ENCODE peak calls at places on chromosomes 11 and 22, in nine cellular contexts. A is CD8-positive, alpha-beta T cell; B is endothelial cell; V is type B pancreatic cell; W is fibroblast of lung; U is B cell; T is cardiac fibroblast; F is bronchial epithelial cell; D is keratinocyte. M is an unnamed sample.
A peak's percentile ranks its signal among the peaks of the same experiment; 100 is the strongest.

GRCh38 chr22:38956551-38956950 is 858 bp upstream of the APOBEC3A start:
- DNase-seq in U (no peak), A (no peak), W (no peak), D (no peak), F (no peak), V (no peak), B (no peak), T (no peak), M (no peak)

GRCh38 chr11:132405728-132406127 is 1035.3 kb downstream of the NTM start:
- DNase-seq in D (no peak), A (no peak), B (no peak), T (no peak), F (no peak), U (no peak), W (peak; percentile 12), V (no peak), M (no peak)

GRCh38 chr22:32475428-32476010 is 908 bp downstream of the FBXO7 start:
- DNase-seq in D (no peak), B (peak; percentile 20), W (peak; percentile 51), T (peak; percentile 52), A (peak; percentile 19), U (peak; percentile 44), F (peak; percentile 61), V (no peak), M (peak; percentile 21)

GRCh38 chr11:85752890-85753581 is 57.9 kb downstream of the SYTL2 start:
- DNase-seq in W (no peak), A (peak; percentile 82), F (no peak), U (no peak), T (no peak), D (no peak), V (no peak), B (no peak), M (no peak)

GRCh38 chr11:45472713-45473317 is 186.7 kb upstream of the SYT13 start:
- DNase-seq in V (no peak), T (no peak), U (no peak), D (no peak), W (no peak), A (no peak), F (no peak), B (no peak), M (no peak)

GRCh38 chr11:123357990-123358827 is 71.9 kb upstream of the GRAMD1B start:
- DNase-seq in D (no peak), A (no peak), F (peak; percentile 23), W (peak; percentile 8), B (peak; percentile 37), T (peak; percentile 5), U (no peak), V (peak; percentile 68), M (peak; percentile 68)

GRCh38 chr11:68954970-68955958 is 25.5 kb downstream of the MRGPRD start:
- DNase-seq in D (no peak), W (peak; percentile 32), T (peak; percentile 58), V (no peak), A (no peak), B (no peak), U (no peak), F (peak; percentile 10), M (no peak)

GRCh38 chr22:35589071-35589735 is 27.9 kb downstream of the MB start:
- DNase-seq in A (no peak), W (peak; percentile 79), V (no peak), T (peak; percentile 70), D (peak; percentile 94), B (no peak), U (no peak), F (peak; percentile 98), M (no peak)

GRCh38 chr11:24046731-24047130 is 450.1 kb upstream of the LUZP2 start:
- DNase-seq in W (no peak), D (no peak), A (no peak), T (no peak), U (no peak), F (no peak), V (no peak), B (no peak), M (no peak)

GRCh38 chr22:37483594-37484114 is 2.5 kb downstream of the MFNG start:
- DNase-seq in D (no peak), B (no peak), F (no peak), U (no peak), T (no peak), V (no peak), A (no peak), W (peak; percentile 6), M (no peak)
- TF ChIP-seq CTCF in D (no peak), B (no peak), F (no peak), U (no peak), T (no peak), V (no peak), A (no peak), W (no peak), M (no peak)

GRCh38 chr22:50286701-50287318 is 16.6 kb upstream of the MAPK11 start:
- DNase-seq in D (no peak), U (no peak), B (no peak), A (no peak), V (no peak), T (no peak), W (no peak), F (no peak), M (no peak)

GRCh38 chr22:50285568-50286229 is 15.5 kb upstream of the MAPK11 start:
- DNase-seq in U (no peak), D (no peak), W (no peak), B (no peak), A (no peak), V (no peak), T (no peak), F (no peak), M (no peak)

GRCh38 chr22:50289151-50289941 is 18.1 kb downstream of the PLXNB2 start:
- DNase-seq in F (no peak), U (no peak), A (no peak), V (no peak), W (no peak), D (no peak), B (no peak), T (no peak), M (no peak)

GRCh38 chr22:50286275-50286674 is 16.1 kb upstream of the MAPK11 start:
- DNase-seq in V (no peak), A (no peak), B (no peak), W (no peak), F (no peak), D (no peak), U (no peak), T (no peak), M (no peak)

GRCh38 chr22:50287731-50288130 is 17.6 kb upstream of the MAPK11 start:
- DNase-seq in T (no peak), D (no peak), U (no peak), V (no peak), A (no peak), B (no peak), W (no peak), F (no peak), M (no peak)
- TF ChIP-seq CTCF in T (no peak), D (no peak), U (no peak), V (no peak), A (no peak), B (no peak), W (no peak), F (no peak), M (no peak)

GRCh38 chr11:72014761-72015320 is 16.1 kb downstream of the IL18BP start:
- DNase-seq in U (no peak), D (no peak), B (no peak), T (no peak), A (no peak), V (no peak), F (no peak), W (no peak), M (no peak)

GRCh38 chr11:72010529-72011233 is 12.0 kb downstream of the IL18BP start:
- DNase-seq in D (no peak), F (no peak), T (no peak), V (no peak), W (no peak), B (no peak), A (no peak), U (no peak), M (no peak)

GRCh38 chr11:72013765-72014711 is 15.3 kb downstream of the IL18BP start:
- DNase-seq in D (no peak), U (no peak), F (no peak), V (no peak), A (no peak), T (peak; percentile 22), W (peak; percentile 49), B (no peak), M (no peak)

GRCh38 chr11:72012091-72012630 is 13.5 kb downstream of the IL18BP start:
- DNase-seq in V (no peak), U (no peak), T (no peak), B (no peak), F (no peak), A (no peak), D (no peak), W (no peak), M (no peak)

DNA sequence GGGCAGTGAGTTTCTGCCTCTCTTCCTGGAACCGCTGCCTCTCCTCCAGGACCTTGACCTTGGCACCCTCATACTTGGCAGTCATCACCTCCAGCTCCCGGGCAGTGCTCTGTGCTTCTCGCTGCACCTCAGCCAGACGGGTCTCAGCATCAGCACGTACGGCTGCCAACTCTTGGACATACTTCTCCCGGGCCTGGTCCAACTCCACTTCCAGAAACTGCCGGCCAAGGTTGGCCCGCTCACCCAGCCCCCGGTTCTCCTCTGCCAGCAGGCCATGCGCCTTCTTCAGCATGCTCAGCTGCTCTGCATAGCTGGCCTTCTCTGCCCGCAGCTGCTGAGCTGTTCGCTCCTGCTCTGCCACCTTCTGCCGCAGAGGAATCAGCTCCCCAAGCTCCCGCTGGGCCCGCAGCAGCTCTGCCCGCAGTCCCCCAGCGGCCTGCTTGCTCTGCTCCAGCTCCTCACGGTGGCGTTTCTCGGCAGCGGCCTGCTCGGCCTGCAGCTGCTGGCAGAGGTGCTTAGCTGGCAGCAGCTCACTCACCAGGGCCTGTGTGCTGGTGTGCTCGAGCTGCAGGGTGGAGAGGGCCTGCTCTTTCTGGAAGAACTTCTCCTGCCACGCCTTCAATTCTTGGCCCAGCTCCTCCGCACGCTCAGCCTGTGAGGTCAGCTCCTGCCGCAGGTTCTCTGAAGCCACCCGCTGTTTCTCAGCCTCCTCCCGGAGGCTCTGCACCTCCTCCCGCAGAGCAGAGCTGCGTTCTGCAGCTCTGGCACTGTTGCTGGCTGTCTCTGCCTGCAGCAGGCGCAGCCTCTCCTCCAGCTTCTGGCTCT is 14.4 kb downstream of the IL18BP start:
- DNase-seq in T (peak; percentile 71), V (no peak), B (no peak), A (no peak), D (peak; percentile 50), W (peak; percentile 93), U (no peak), F (peak; percentile 21), M (no peak)
- TF ChIP-seq CTCF in T (no peak), V (no peak), B (no peak), A (no peak), D (no peak), W (no peak), U (no peak), F (no peak), M (no peak)

GRCh38 chr11:71425409-71425808 is 22.8 kb downstream of the DHCR7 start:
- DNase-seq in F (no peak), W (no peak), T (no peak), U (no peak), V (no peak), B (no peak), D (no peak), A (no peak), M (no peak)
- TF ChIP-seq CTCF in F (no peak), W (no peak), T (no peak), U (no peak), V (peak; percentile 25), B (peak; percentile 24), D (no peak), A (no peak), M (no peak)

M was measured in GM10248.